ENCODE peak calls at places on chromosomes 7 and 10, in seven cellular contexts. One of them, this sample, is unnamed. For H3K4me1, the result is how much of the 10 kb centered on the place peaks cover.

GRCh38 chr10:17657116-17657500 is 13.2 kb downstream of the STAM start:
- DNase-seq in heart right ventricle: no peak
- DNase-seq in psoas muscle: no peak
- DNase-seq in prostate gland: no peak
- DNase-seq in HCT116: no peak
- DNase-seq in breast epithelium: no peak
- DNase-seq in IMR-90: no peak
- DNase-seq in this sample: no peak

GRCh38 chr10:33459597-33459996 is 125.1 kb upstream of the NRP1 start:
- DNase-seq in heart right ventricle: no peak
- DNase-seq in psoas muscle: no peak
- DNase-seq in prostate gland: no peak
- DNase-seq in HCT116: no peak
- DNase-seq in breast epithelium: no peak
- DNase-seq in IMR-90: peak
- DNase-seq in this sample: no peak

GRCh38 chr10:70292016-70292415 is 8.2 kb upstream of the NPFFR1 start:
- DNase-seq in heart right ventricle: no peak
- DNase-seq in psoas muscle: no peak
- DNase-seq in prostate gland: no peak
- DNase-seq in HCT116: no peak
- DNase-seq in breast epithelium: no peak
- DNase-seq in IMR-90: no peak
- DNase-seq in this sample: no peak

GRCh38 chr7:91169819-91170218 is 94.4 kb upstream of the FZD1 start:
- DNase-seq in heart right ventricle: no peak
- DNase-seq in psoas muscle: no peak
- DNase-seq in prostate gland: no peak
- DNase-seq in HCT116: no peak
- DNase-seq in breast epithelium: no peak
- DNase-seq in IMR-90: no peak
- DNase-seq in this sample: no peak

GRCh38 chr7:11155883-11156282 is 182.2 kb downstream of the PHF14 start:
- DNase-seq in heart right ventricle: no peak
- DNase-seq in psoas muscle: no peak
- DNase-seq in prostate gland: no peak
- DNase-seq in HCT116: no peak
- DNase-seq in breast epithelium: no peak
- DNase-seq in IMR-90: peak
- DNase-seq in this sample: no peak

GRCh38 chr10:106181491-106181890 is 983.0 kb downstream of the SORCS1 start:
- DNase-seq in heart right ventricle: no peak
- DNase-seq in psoas muscle: no peak
- DNase-seq in prostate gland: no peak
- DNase-seq in HCT116: no peak
- DNase-seq in breast epithelium: no peak
- DNase-seq in IMR-90: peak
- DNase-seq in this sample: no peak

GRCh38 chr10:121880842-121881423 is 46.9 kb downstream of the ATE1 start:
- DNase-seq in heart right ventricle: no peak
- DNase-seq in psoas muscle: no peak
- DNase-seq in prostate gland: no peak
- DNase-seq in HCT116: no peak
- DNase-seq in breast epithelium: no peak
- DNase-seq in IMR-90: no peak
- DNase-seq in this sample: no peak

GRCh38 chr7:48660482-48660881 is 263.9 kb upstream of the CDC14C start:
- DNase-seq in heart right ventricle: no peak
- DNase-seq in psoas muscle: no peak
- DNase-seq in prostate gland: no peak
- DNase-seq in HCT116: no peak
- DNase-seq in breast epithelium: no peak
- DNase-seq in IMR-90: no peak
- DNase-seq in this sample: no peak

GRCh38 chr7:139916717-139917395 is 87.8 kb downstream of the TBXAS1 start:
- DNase-seq in heart right ventricle: no peak
- DNase-seq in psoas muscle: no peak
- DNase-seq in prostate gland: no peak
- DNase-seq in HCT116: no peak
- DNase-seq in breast epithelium: no peak
- DNase-seq in IMR-90: no peak
- DNase-seq in this sample: no peak

GRCh38 chr7:97801108-97801507 is 69.2 kb downstream of the TAC1 start:
- DNase-seq in heart right ventricle: no peak
- DNase-seq in psoas muscle: no peak
- DNase-seq in prostate gland: no peak
- DNase-seq in HCT116: no peak
- DNase-seq in breast epithelium: no peak
- DNase-seq in IMR-90: no peak
- DNase-seq in this sample: no peak

GRCh38 chr10:116049644-116050043 is 223.4 kb downstream of the GFRA1 start:
- DNase-seq in heart right ventricle: no peak
- DNase-seq in psoas muscle: no peak
- DNase-seq in prostate gland: no peak
- DNase-seq in HCT116: no peak
- DNase-seq in breast epithelium: no peak
- DNase-seq in IMR-90: no peak
- DNase-seq in this sample: no peak

GRCh38 chr7:52863667-52864066 is 171.8 kb upstream of the POM121L12 start:
- DNase-seq in heart right ventricle: no peak
- DNase-seq in psoas muscle: no peak
- DNase-seq in prostate gland: no peak
- DNase-seq in HCT116: no peak
- DNase-seq in breast epithelium: no peak
- DNase-seq in IMR-90: no peak
- DNase-seq in this sample: peak

GRCh38 chr7:31948041-31948440 is 122.2 kb downstream of the PDE1C start:
- DNase-seq in heart right ventricle: no peak
- DNase-seq in psoas muscle: no peak
- DNase-seq in prostate gland: no peak
- DNase-seq in HCT116: no peak
- DNase-seq in breast epithelium: no peak
- DNase-seq in IMR-90: peak
- DNase-seq in this sample: no peak

GRCh38 chr7:51451751-51452465 is 135.3 kb upstream of the COBL start:
- DNase-seq in heart right ventricle: no peak
- DNase-seq in psoas muscle: no peak
- DNase-seq in prostate gland: no peak
- DNase-seq in HCT116: no peak
- DNase-seq in breast epithelium: no peak
- DNase-seq in IMR-90: no peak
- DNase-seq in this sample: no peak

GRCh38 chr7:55307123-55307916 is 57.8 kb upstream of the LANCL2 start:
- DNase-seq in heart right ventricle: no peak
- DNase-seq in psoas muscle: no peak
- DNase-seq in prostate gland: no peak
- DNase-seq in HCT116: peak
- DNase-seq in breast epithelium: no peak
- DNase-seq in IMR-90: peak
- DNase-seq in this sample: no peak

GRCh38 chr7:85185355-85186082 is 1.3 kb downstream of the SEMA3D start:
- DNase-seq in heart right ventricle: peak
- DNase-seq in psoas muscle: peak
- DNase-seq in prostate gland: peak
- DNase-seq in HCT116: no peak
- DNase-seq in breast epithelium: peak
- DNase-seq in IMR-90: peak
- DNase-seq in this sample: no peak

GRCh38 chr10:21700474-21700873 is 166.4 kb downstream of the MLLT10 start:
- DNase-seq in heart right ventricle: no peak
- DNase-seq in psoas muscle: no peak
- DNase-seq in prostate gland: no peak
- DNase-seq in HCT116: no peak
- DNase-seq in breast epithelium: no peak
- DNase-seq in IMR-90: no peak
- DNase-seq in this sample: no peak

GRCh38 chr7:149257146-149257545 is 4.8 kb upstream of the ZNF783 start:
- DNase-seq in heart right ventricle: no peak
- DNase-seq in psoas muscle: no peak
- DNase-seq in prostate gland: no peak
- DNase-seq in HCT116: no peak
- DNase-seq in breast epithelium: no peak
- DNase-seq in IMR-90: peak
- DNase-seq in this sample: no peak

GRCh38 chr7:96596120-96596826 is 113.4 kb downstream of the SEM1 start:
- DNase-seq in heart right ventricle: no peak
- DNase-seq in psoas muscle: no peak
- DNase-seq in prostate gland: peak
- DNase-seq in HCT116: no peak
- DNase-seq in breast epithelium: no peak
- DNase-seq in IMR-90: no peak
- DNase-seq in this sample: no peak

GRCh38 chr7:21675255-21675654 is 132.4 kb downstream of the DNAH11 start:
- DNase-seq in heart right ventricle: no peak
- DNase-seq in psoas muscle: no peak
- DNase-seq in prostate gland: no peak
- DNase-seq in HCT116: no peak
- DNase-seq in breast epithelium: no peak
- DNase-seq in IMR-90: no peak
- DNase-seq in this sample: no peak

GRCh38 chr7:158042156-158042880 is 545.3 kb downstream of the PTPRN2 start:
- DNase-seq in heart right ventricle: no peak
- DNase-seq in psoas muscle: no peak
- DNase-seq in prostate gland: no peak
- DNase-seq in HCT116: no peak
- DNase-seq in breast epithelium: peak
- DNase-seq in IMR-90: no peak
- DNase-seq in this sample: no peak

GRCh38 chr7:25632616-25633015 is 404.3 kb upstream of the NPVF start:
- DNase-seq in heart right ventricle: no peak
- DNase-seq in psoas muscle: no peak
- DNase-seq in prostate gland: no peak
- DNase-seq in HCT116: no peak
- DNase-seq in breast epithelium: no peak
- DNase-seq in IMR-90: no peak
- DNase-seq in this sample: no peak

GRCh38 chr10:80464557-80465466 is 10.7 kb downstream of the TSPAN14 start:
- DNase-seq in heart right ventricle: peak
- DNase-seq in psoas muscle: peak
- DNase-seq in prostate gland: no peak
- DNase-seq in HCT116: no peak
- DNase-seq in breast epithelium: no peak
- DNase-seq in IMR-90: peak
- DNase-seq in this sample: no peak

GRCh38 chr7:43392638-43393037 is 190.3 kb upstream of the STK17A start:
- DNase-seq in heart right ventricle: no peak
- DNase-seq in psoas muscle: no peak
- DNase-seq in prostate gland: no peak
- DNase-seq in HCT116: no peak
- DNase-seq in breast epithelium: no peak
- DNase-seq in IMR-90: no peak
- DNase-seq in this sample: no peak

GRCh38 chr10:33253411-33253810 is 81.1 kb downstream of the NRP1 start:
- DNase-seq in heart right ventricle: no peak
- DNase-seq in psoas muscle: no peak
- DNase-seq in prostate gland: no peak
- DNase-seq in HCT116: no peak
- DNase-seq in breast epithelium: no peak
- DNase-seq in IMR-90: no peak
- DNase-seq in this sample: no peak

GRCh38 chr7:56291-56913 is 136.0 kb upstream of the FAM20C start:
- DNase-seq in heart right ventricle: no peak
- DNase-seq in psoas muscle: no peak
- DNase-seq in prostate gland: no peak
- DNase-seq in HCT116: no peak
- DNase-seq in breast epithelium: no peak
- DNase-seq in IMR-90: no peak
- DNase-seq in this sample: no peak

GRCh38 chr10:107733731-107734130 is 569.2 kb upstream of the SORCS1 start:
- DNase-seq in heart right ventricle: no peak
- DNase-seq in psoas muscle: no peak
- DNase-seq in prostate gland: no peak
- DNase-seq in HCT116: no peak
- DNase-seq in breast epithelium: no peak
- DNase-seq in IMR-90: no peak
- DNase-seq in this sample: no peak

GRCh38 chr10:107732045-107732444 is 567.5 kb upstream of the SORCS1 start:
- DNase-seq in heart right ventricle: no peak
- DNase-seq in psoas muscle: no peak
- DNase-seq in prostate gland: no peak
- DNase-seq in HCT116: no peak
- DNase-seq in breast epithelium: no peak
- DNase-seq in IMR-90: no peak
- DNase-seq in this sample: no peak

GRCh38 chr10:107728807-107729206 is 564.3 kb upstream of the SORCS1 start:
- DNase-seq in heart right ventricle: no peak
- DNase-seq in psoas muscle: no peak
- DNase-seq in prostate gland: no peak
- DNase-seq in HCT116: no peak
- DNase-seq in breast epithelium: no peak
- DNase-seq in IMR-90: no peak
- DNase-seq in this sample: no peak

GRCh38 chr10:107727762-107728317 is 563.3 kb upstream of the SORCS1 start:
- DNase-seq in heart right ventricle: no peak
- DNase-seq in psoas muscle: no peak
- DNase-seq in prostate gland: no peak
- DNase-seq in HCT116: no peak
- DNase-seq in breast epithelium: no peak
- DNase-seq in IMR-90: peak
- DNase-seq in this sample: no peak

GRCh38 chr10:107733328-107733727 is 568.8 kb upstream of the SORCS1 start:
- DNase-seq in heart right ventricle: no peak
- DNase-seq in psoas muscle: no peak
- DNase-seq in prostate gland: no peak
- DNase-seq in HCT116: no peak
- DNase-seq in breast epithelium: no peak
- DNase-seq in IMR-90: peak
- DNase-seq in this sample: no peak
- H3K4me3 ChIP-seq in heart right ventricle: no peak
- H3K4me3 ChIP-seq in psoas muscle: no peak
- H3K4me3 ChIP-seq in prostate gland: no peak
- H3K4me3 ChIP-seq in HCT116: no peak
- H3K4me3 ChIP-seq in breast epithelium: no peak
- H3K4me3 ChIP-seq in IMR-90: no peak
- H3K4me3 ChIP-seq in this sample: no peak

GRCh38 chr7:143129477-143129876 is 2.4 kb upstream of the PIP start:
- DNase-seq in heart right ventricle: no peak
- DNase-seq in psoas muscle: no peak
- DNase-seq in prostate gland: no peak
- DNase-seq in HCT116: no peak
- DNase-seq in breast epithelium: no peak
- DNase-seq in IMR-90: no peak
- DNase-seq in this sample: no peak
- H3K4me1 ChIP-seq in heart right ventricle: under half
- H3K4me1 ChIP-seq in psoas muscle: under half
- H3K4me1 ChIP-seq in prostate gland: under half
- H3K4me1 ChIP-seq in HCT116: under half
- H3K4me1 ChIP-seq in breast epithelium: under half
- H3K4me1 ChIP-seq in IMR-90: under half
- H3K4me1 ChIP-seq in this sample: under half

GRCh38 chr10:100637785-100638184 is 102.0 kb downstream of the HIF1AN start:
- DNase-seq in heart right ventricle: no peak
- DNase-seq in psoas muscle: no peak
- DNase-seq in prostate gland: no peak
- DNase-seq in HCT116: peak
- DNase-seq in breast epithelium: no peak
- DNase-seq in IMR-90: no peak
- DNase-seq in this sample: no peak
- TF ChIP-seq CTCF in heart right ventricle: no peak
- TF ChIP-seq CTCF in psoas muscle: no peak
- TF ChIP-seq CTCF in prostate gland: no peak
- TF ChIP-seq CTCF in HCT116: peak
- TF ChIP-seq CTCF in breast epithelium: no peak
- TF ChIP-seq CTCF in IMR-90: peak
- TF ChIP-seq CTCF in this sample: no peak

GRCh38 chr10:27746364-27747095 is 911 bp upstream of the MKX start:
- DNase-seq in heart right ventricle: no peak
- DNase-seq in psoas muscle: no peak
- DNase-seq in prostate gland: no peak
- DNase-seq in HCT116: no peak
- DNase-seq in breast epithelium: no peak
- DNase-seq in IMR-90: no peak
- DNase-seq in this sample: no peak
- H3K4me3 ChIP-seq in heart right ventricle: peak
- H3K4me3 ChIP-seq in psoas muscle: peak
- H3K4me3 ChIP-seq in prostate gland: peak
- H3K4me3 ChIP-seq in HCT116: no peak
- H3K4me3 ChIP-seq in breast epithelium: peak
- H3K4me3 ChIP-seq in IMR-90: peak
- H3K4me3 ChIP-seq in this sample: peak